ENCODE peak calls at places on chromosomes 3 and 15, in ten cellular contexts. One of them, this sample, is unnamed.

GRCh38 chr15:31390029-31390428 is 63.4 kb downstream of the KLF13 start:
- DNase-seq in activated B cell treated with CpG ODN at 0.5 μM for 24 hours: no peak
- DNase-seq in stimulated activated CD8-positive, alpha-beta memory T cell treated with anti-CD3 and anti-CD28 coated beads, Interleukin-12 subunit alpha, Interleukin-12 subunit beta, amount 100 ng/mL, for 4 hours: no peak
- DNase-seq in CD8-positive, alpha-beta memory T cell: no peak
- DNase-seq in fibroblast of mammary gland: no peak
- DNase-seq in globus pallidus: no peak
- DNase-seq in heart right ventricle: no peak
- DNase-seq in AG09309: no peak
- DNase-seq in IMR-90: no peak
- DNase-seq in HTR-8/SVneo: no peak
- DNase-seq in this sample: no peak

GRCh38 chr15:66721501-66721937 is 19.5 kb downstream of the SMAD6 start:
- DNase-seq in activated B cell treated with CpG ODN at 0.5 μM for 24 hours: no peak
- DNase-seq in heart right ventricle: no peak
- DNase-seq in HTR-8/SVneo: no peak
- DNase-seq in stimulated activated CD8-positive, alpha-beta memory T cell treated with anti-CD3 and anti-CD28 coated beads, Interleukin-12 subunit alpha, Interleukin-12 subunit beta, amount 100 ng/mL, for 4 hours: no peak
- DNase-seq in globus pallidus: no peak
- DNase-seq in IMR-90: peak; percentile 30
- DNase-seq in fibroblast of mammary gland: peak; percentile 55
- DNase-seq in AG09309: no peak
- DNase-seq in CD8-positive, alpha-beta memory T cell: no peak
- DNase-seq in this sample: no peak

GRCh38 chr3:151909720-151910405 is 36.4 kb downstream of the SUCNR1 start:
- DNase-seq in CD8-positive, alpha-beta memory T cell: no peak
- DNase-seq in fibroblast of mammary gland: no peak
- DNase-seq in stimulated activated CD8-positive, alpha-beta memory T cell treated with anti-CD3 and anti-CD28 coated beads, Interleukin-12 subunit alpha, Interleukin-12 subunit beta, amount 100 ng/mL, for 4 hours: no peak
- DNase-seq in heart right ventricle: no peak
- DNase-seq in IMR-90: peak; percentile 76
- DNase-seq in AG09309: no peak
- DNase-seq in HTR-8/SVneo: no peak
- DNase-seq in globus pallidus: no peak
- DNase-seq in activated B cell treated with CpG ODN at 0.5 μM for 24 hours: no peak
- DNase-seq in this sample: peak; percentile 54

GRCh38 chr3:50050361-50050760 is 38.4 kb upstream of the RBM5 start:
- DNase-seq in CD8-positive, alpha-beta memory T cell: no peak
- DNase-seq in HTR-8/SVneo: no peak
- DNase-seq in IMR-90: peak; percentile 83
- DNase-seq in fibroblast of mammary gland: peak; percentile 85
- DNase-seq in activated B cell treated with CpG ODN at 0.5 μM for 24 hours: no peak
- DNase-seq in AG09309: peak; percentile 52
- DNase-seq in stimulated activated CD8-positive, alpha-beta memory T cell treated with anti-CD3 and anti-CD28 coated beads, Interleukin-12 subunit alpha, Interleukin-12 subunit beta, amount 100 ng/mL, for 4 hours: no peak
- DNase-seq in globus pallidus: no peak
- DNase-seq in heart right ventricle: no peak
- DNase-seq in this sample: peak; percentile 62

GRCh38 chr15:59160880-59161593 is 45.6 kb upstream of the LDHAL6B start:
- DNase-seq in HTR-8/SVneo: no peak
- DNase-seq in fibroblast of mammary gland: no peak
- DNase-seq in globus pallidus: no peak
- DNase-seq in stimulated activated CD8-positive, alpha-beta memory T cell treated with anti-CD3 and anti-CD28 coated beads, Interleukin-12 subunit alpha, Interleukin-12 subunit beta, amount 100 ng/mL, for 4 hours: no peak
- DNase-seq in IMR-90: peak; percentile 20
- DNase-seq in heart right ventricle: no peak
- DNase-seq in CD8-positive, alpha-beta memory T cell: peak; percentile 13
- DNase-seq in activated B cell treated with CpG ODN at 0.5 μM for 24 hours: no peak
- DNase-seq in AG09309: no peak
- DNase-seq in this sample: no peak

GRCh38 chr3:16243706-16244490 is 20.8 kb downstream of the DPH3 start:
- DNase-seq in AG09309: no peak
- DNase-seq in activated B cell treated with CpG ODN at 0.5 μM for 24 hours: no peak
- DNase-seq in heart right ventricle: peak; percentile 50
- DNase-seq in globus pallidus: no peak
- DNase-seq in HTR-8/SVneo: no peak
- DNase-seq in CD8-positive, alpha-beta memory T cell: no peak
- DNase-seq in fibroblast of mammary gland: peak; percentile 45
- DNase-seq in IMR-90: peak; percentile 51
- DNase-seq in stimulated activated CD8-positive, alpha-beta memory T cell treated with anti-CD3 and anti-CD28 coated beads, Interleukin-12 subunit alpha, Interleukin-12 subunit beta, amount 100 ng/mL, for 4 hours: no peak
- DNase-seq in this sample: peak; percentile 22

GRCh38 chr15:65086680-65087111 is 10.2 kb downstream of the KBTBD13 start:
- DNase-seq in HTR-8/SVneo: no peak
- DNase-seq in CD8-positive, alpha-beta memory T cell: no peak
- DNase-seq in globus pallidus: no peak
- DNase-seq in fibroblast of mammary gland: no peak
- DNase-seq in heart right ventricle: no peak
- DNase-seq in stimulated activated CD8-positive, alpha-beta memory T cell treated with anti-CD3 and anti-CD28 coated beads, Interleukin-12 subunit alpha, Interleukin-12 subunit beta, amount 100 ng/mL, for 4 hours: no peak
- DNase-seq in activated B cell treated with CpG ODN at 0.5 μM for 24 hours: no peak
- DNase-seq in AG09309: no peak
- DNase-seq in IMR-90: no peak
- DNase-seq in this sample: no peak

GRCh38 chr3:87025636-87026035 is 34.7 kb upstream of the VGLL3 start:
- DNase-seq in stimulated activated CD8-positive, alpha-beta memory T cell treated with anti-CD3 and anti-CD28 coated beads, Interleukin-12 subunit alpha, Interleukin-12 subunit beta, amount 100 ng/mL, for 4 hours: no peak
- DNase-seq in HTR-8/SVneo: no peak
- DNase-seq in fibroblast of mammary gland: peak; percentile 8
- DNase-seq in globus pallidus: no peak
- DNase-seq in AG09309: no peak
- DNase-seq in heart right ventricle: no peak
- DNase-seq in CD8-positive, alpha-beta memory T cell: no peak
- DNase-seq in activated B cell treated with CpG ODN at 0.5 μM for 24 hours: no peak
- DNase-seq in IMR-90: no peak
- DNase-seq in this sample: no peak

GRCh38 chr3:106380232-106380631 is 511.4 kb upstream of the CBLB start:
- DNase-seq in activated B cell treated with CpG ODN at 0.5 μM for 24 hours: no peak
- DNase-seq in globus pallidus: no peak
- DNase-seq in AG09309: no peak
- DNase-seq in IMR-90: peak; percentile 17
- DNase-seq in stimulated activated CD8-positive, alpha-beta memory T cell treated with anti-CD3 and anti-CD28 coated beads, Interleukin-12 subunit alpha, Interleukin-12 subunit beta, amount 100 ng/mL, for 4 hours: no peak
- DNase-seq in HTR-8/SVneo: no peak
- DNase-seq in fibroblast of mammary gland: no peak
- DNase-seq in CD8-positive, alpha-beta memory T cell: no peak
- DNase-seq in heart right ventricle: no peak
- DNase-seq in this sample: no peak

GRCh38 chr3:43688245-43688650 is 2.5 kb upstream of the ABHD5 start:
- DNase-seq in HTR-8/SVneo: no peak
- DNase-seq in fibroblast of mammary gland: no peak
- DNase-seq in AG09309: no peak
- DNase-seq in heart right ventricle: no peak
- DNase-seq in activated B cell treated with CpG ODN at 0.5 μM for 24 hours: no peak
- DNase-seq in IMR-90: no peak
- DNase-seq in stimulated activated CD8-positive, alpha-beta memory T cell treated with anti-CD3 and anti-CD28 coated beads, Interleukin-12 subunit alpha, Interleukin-12 subunit beta, amount 100 ng/mL, for 4 hours: no peak
- DNase-seq in CD8-positive, alpha-beta memory T cell: no peak
- DNase-seq in globus pallidus: no peak
- DNase-seq in this sample: no peak

GRCh38 chr3:195240171-195240701 is 30.7 kb downstream of the XXYLT1 start:
- DNase-seq in fibroblast of mammary gland: no peak
- DNase-seq in activated B cell treated with CpG ODN at 0.5 μM for 24 hours: no peak
- DNase-seq in HTR-8/SVneo: no peak
- DNase-seq in stimulated activated CD8-positive, alpha-beta memory T cell treated with anti-CD3 and anti-CD28 coated beads, Interleukin-12 subunit alpha, Interleukin-12 subunit beta, amount 100 ng/mL, for 4 hours: no peak
- DNase-seq in CD8-positive, alpha-beta memory T cell: no peak
- DNase-seq in AG09309: no peak
- DNase-seq in heart right ventricle: peak; percentile 53
- DNase-seq in IMR-90: no peak
- DNase-seq in globus pallidus: no peak
- DNase-seq in this sample: no peak

GRCh38 chr3:115436767-115437301 is 186.5 kb upstream of the GAP43 start:
- DNase-seq in stimulated activated CD8-positive, alpha-beta memory T cell treated with anti-CD3 and anti-CD28 coated beads, Interleukin-12 subunit alpha, Interleukin-12 subunit beta, amount 100 ng/mL, for 4 hours: no peak
- DNase-seq in HTR-8/SVneo: peak; percentile 23
- DNase-seq in IMR-90: peak; percentile 93
- DNase-seq in globus pallidus: no peak
- DNase-seq in heart right ventricle: no peak
- DNase-seq in CD8-positive, alpha-beta memory T cell: no peak
- DNase-seq in fibroblast of mammary gland: peak; percentile 97
- DNase-seq in activated B cell treated with CpG ODN at 0.5 μM for 24 hours: no peak
- DNase-seq in AG09309: peak; percentile 95
- DNase-seq in this sample: peak; percentile 97

GRCh38 chr15:22786868-22787698 is 639 bp downstream of the NIPA1 start:
- DNase-seq in fibroblast of mammary gland: peak; percentile 10
- DNase-seq in heart right ventricle: no peak
- DNase-seq in stimulated activated CD8-positive, alpha-beta memory T cell treated with anti-CD3 and anti-CD28 coated beads, Interleukin-12 subunit alpha, Interleukin-12 subunit beta, amount 100 ng/mL, for 4 hours: peak; percentile 4
- DNase-seq in globus pallidus: peak; percentile 28
- DNase-seq in HTR-8/SVneo: no peak
- DNase-seq in CD8-positive, alpha-beta memory T cell: peak; percentile 19
- DNase-seq in activated B cell treated with CpG ODN at 0.5 μM for 24 hours: peak; percentile 52
- DNase-seq in IMR-90: no peak
- DNase-seq in AG09309: no peak
- DNase-seq in this sample: peak; percentile 36

GRCh38 chr3:179005706-179006105 is 65.9 kb downstream of the ZMAT3 start:
- DNase-seq in globus pallidus: no peak
- DNase-seq in IMR-90: no peak
- DNase-seq in HTR-8/SVneo: no peak
- DNase-seq in CD8-positive, alpha-beta memory T cell: no peak
- DNase-seq in stimulated activated CD8-positive, alpha-beta memory T cell treated with anti-CD3 and anti-CD28 coated beads, Interleukin-12 subunit alpha, Interleukin-12 subunit beta, amount 100 ng/mL, for 4 hours: no peak
- DNase-seq in AG09309: no peak
- DNase-seq in heart right ventricle: no peak
- DNase-seq in activated B cell treated with CpG ODN at 0.5 μM for 24 hours: no peak
- DNase-seq in fibroblast of mammary gland: no peak
- DNase-seq in this sample: no peak

GRCh38 chr3:27426926-27427325 is 57.3 kb downstream of the SLC4A7 start:
- DNase-seq in HTR-8/SVneo: no peak
- DNase-seq in heart right ventricle: no peak
- DNase-seq in AG09309: no peak
- DNase-seq in IMR-90: no peak
- DNase-seq in activated B cell treated with CpG ODN at 0.5 μM for 24 hours: no peak
- DNase-seq in globus pallidus: no peak
- DNase-seq in CD8-positive, alpha-beta memory T cell: no peak
- DNase-seq in fibroblast of mammary gland: peak; percentile 12
- DNase-seq in stimulated activated CD8-positive, alpha-beta memory T cell treated with anti-CD3 and anti-CD28 coated beads, Interleukin-12 subunit alpha, Interleukin-12 subunit beta, amount 100 ng/mL, for 4 hours: no peak
- DNase-seq in this sample: no peak

GRCh38 chr15:49675051-49675450 is 54.2 kb downstream of the DTWD1 start:
- DNase-seq in globus pallidus: no peak
- DNase-seq in CD8-positive, alpha-beta memory T cell: no peak
- DNase-seq in IMR-90: peak; percentile 87
- DNase-seq in AG09309: peak; percentile 67
- DNase-seq in activated B cell treated with CpG ODN at 0.5 μM for 24 hours: no peak
- DNase-seq in stimulated activated CD8-positive, alpha-beta memory T cell treated with anti-CD3 and anti-CD28 coated beads, Interleukin-12 subunit alpha, Interleukin-12 subunit beta, amount 100 ng/mL, for 4 hours: no peak
- DNase-seq in fibroblast of mammary gland: peak; percentile 95
- DNase-seq in heart right ventricle: no peak
- DNase-seq in HTR-8/SVneo: peak; percentile 3
- DNase-seq in this sample: peak; percentile 80

GRCh38 chr15:41286665-41287333 is 45.6 kb downstream of the OIP5 start:
- DNase-seq in stimulated activated CD8-positive, alpha-beta memory T cell treated with anti-CD3 and anti-CD28 coated beads, Interleukin-12 subunit alpha, Interleukin-12 subunit beta, amount 100 ng/mL, for 4 hours: no peak
- DNase-seq in activated B cell treated with CpG ODN at 0.5 μM for 24 hours: no peak
- DNase-seq in fibroblast of mammary gland: peak; percentile 74
- DNase-seq in CD8-positive, alpha-beta memory T cell: no peak
- DNase-seq in HTR-8/SVneo: no peak
- DNase-seq in IMR-90: peak; percentile 44
- DNase-seq in globus pallidus: no peak
- DNase-seq in AG09309: no peak
- DNase-seq in heart right ventricle: no peak
- DNase-seq in this sample: peak; percentile 51

GRCh38 chr15:78035319-78035718 is 42.2 kb downstream of the TBC1D2B start:
- DNase-seq in heart right ventricle: peak; percentile 49
- DNase-seq in IMR-90: no peak
- DNase-seq in fibroblast of mammary gland: no peak
- DNase-seq in globus pallidus: no peak
- DNase-seq in CD8-positive, alpha-beta memory T cell: no peak
- DNase-seq in AG09309: no peak
- DNase-seq in stimulated activated CD8-positive, alpha-beta memory T cell treated with anti-CD3 and anti-CD28 coated beads, Interleukin-12 subunit alpha, Interleukin-12 subunit beta, amount 100 ng/mL, for 4 hours: peak; percentile 29
- DNase-seq in activated B cell treated with CpG ODN at 0.5 μM for 24 hours: no peak
- DNase-seq in HTR-8/SVneo: no peak
- DNase-seq in this sample: no peak

GRCh38 chr3:146342971-146343370 is 92.1 kb upstream of the PLSCR4 start:
- DNase-seq in IMR-90: peak; percentile 54
- DNase-seq in stimulated activated CD8-positive, alpha-beta memory T cell treated with anti-CD3 and anti-CD28 coated beads, Interleukin-12 subunit alpha, Interleukin-12 subunit beta, amount 100 ng/mL, for 4 hours: no peak
- DNase-seq in globus pallidus: no peak
- DNase-seq in fibroblast of mammary gland: peak; percentile 81
- DNase-seq in heart right ventricle: no peak
- DNase-seq in CD8-positive, alpha-beta memory T cell: no peak
- DNase-seq in HTR-8/SVneo: no peak
- DNase-seq in activated B cell treated with CpG ODN at 0.5 μM for 24 hours: no peak
- DNase-seq in AG09309: peak; percentile 16
- DNase-seq in this sample: peak; percentile 38

GRCh38 chr3:127750226-127751031 is 71.9 kb downstream of the MGLL start:
- DNase-seq in stimulated activated CD8-positive, alpha-beta memory T cell treated with anti-CD3 and anti-CD28 coated beads, Interleukin-12 subunit alpha, Interleukin-12 subunit beta, amount 100 ng/mL, for 4 hours: no peak
- DNase-seq in IMR-90: peak; percentile 94
- DNase-seq in AG09309: peak; percentile 74
- DNase-seq in activated B cell treated with CpG ODN at 0.5 μM for 24 hours: peak; percentile 36
- DNase-seq in CD8-positive, alpha-beta memory T cell: no peak
- DNase-seq in fibroblast of mammary gland: peak; percentile 94
- DNase-seq in HTR-8/SVneo: no peak
- DNase-seq in globus pallidus: no peak
- DNase-seq in heart right ventricle: no peak
- DNase-seq in this sample: peak; percentile 83

GRCh38 chr15:29141908-29142747 is 127.5 kb downstream of the NSMCE3 start:
- DNase-seq in AG09309: no peak
- DNase-seq in stimulated activated CD8-positive, alpha-beta memory T cell treated with anti-CD3 and anti-CD28 coated beads, Interleukin-12 subunit alpha, Interleukin-12 subunit beta, amount 100 ng/mL, for 4 hours: no peak
- DNase-seq in HTR-8/SVneo: no peak
- DNase-seq in globus pallidus: no peak
- DNase-seq in activated B cell treated with CpG ODN at 0.5 μM for 24 hours: no peak
- DNase-seq in heart right ventricle: no peak
- DNase-seq in IMR-90: no peak
- DNase-seq in CD8-positive, alpha-beta memory T cell: no peak
- DNase-seq in fibroblast of mammary gland: no peak
- DNase-seq in this sample: no peak

GRCh38 chr3:50642382-50642781 is 25.4 kb downstream of the MAPKAPK3 start:
- DNase-seq in HTR-8/SVneo: no peak
- DNase-seq in heart right ventricle: no peak
- DNase-seq in CD8-positive, alpha-beta memory T cell: no peak
- DNase-seq in stimulated activated CD8-positive, alpha-beta memory T cell treated with anti-CD3 and anti-CD28 coated beads, Interleukin-12 subunit alpha, Interleukin-12 subunit beta, amount 100 ng/mL, for 4 hours: no peak
- DNase-seq in activated B cell treated with CpG ODN at 0.5 μM for 24 hours: no peak
- DNase-seq in AG09309: no peak
- DNase-seq in fibroblast of mammary gland: no peak
- DNase-seq in IMR-90: no peak
- DNase-seq in globus pallidus: no peak
- DNase-seq in this sample: no peak

GRCh38 chr3:57872606-57873005 is 116.5 kb downstream of the SLMAP start:
- DNase-seq in HTR-8/SVneo: no peak
- DNase-seq in globus pallidus: no peak
- DNase-seq in fibroblast of mammary gland: no peak
- DNase-seq in CD8-positive, alpha-beta memory T cell: no peak
- DNase-seq in IMR-90: peak; percentile 45
- DNase-seq in stimulated activated CD8-positive, alpha-beta memory T cell treated with anti-CD3 and anti-CD28 coated beads, Interleukin-12 subunit alpha, Interleukin-12 subunit beta, amount 100 ng/mL, for 4 hours: no peak
- DNase-seq in heart right ventricle: no peak
- DNase-seq in AG09309: no peak
- DNase-seq in activated B cell treated with CpG ODN at 0.5 μM for 24 hours: no peak
- DNase-seq in this sample: no peak

This sample was measured in EL.